ENCODE peak calls at places on chromosomes 6 and 20, in four cellular contexts. L is endothelial cell, N is tibial nerve, P is brain microvascular endothelial cell. X is an unnamed sample.

GRCh38 chr6:88263591-88263990 is 97.4 kb upstream of the CNR1 start:
- DNase-seq in L (no peak), N (no peak), P (no peak), X (no peak)

GRCh38 chr6:163392533-163392932 is 22.0 kb upstream of the QKI start:
- DNase-seq in L (no peak), N (no peak), P (peak), X (peak)

GRCh38 chr6:82786251-82786650 is 279.4 kb downstream of the UBE3D start:
- DNase-seq in L (no peak), N (no peak), P (no peak), X (no peak)

GRCh38 chr6:85126448-85127178 is 323.3 kb upstream of the NT5E start:
- DNase-seq in L (peak), N (peak), P (peak), X (peak)

GRCh38 chr20:9422335-9422734 is 92.1 kb upstream of the LAMP5 start:
- DNase-seq in L (no peak), N (no peak), P (no peak), X (peak)

GRCh38 chr20:13302647-13303425 is 81.8 kb downstream of the ISM1 start:
- DNase-seq in L (peak), N (no peak), P (peak), X (peak)

GRCh38 chr20:50320910-50321796 is 130.5 kb downstream of the CEBPB start:
- DNase-seq in L (peak), N (peak), P (peak), X (peak)

GRCh38 chr20:32289661-32290431 is 12.4 kb downstream of the KIF3B start:
- DNase-seq in L (no peak), N (no peak), P (no peak), X (no peak)

GRCh38 chr6:134177753-134178229 is 125.4 kb upstream of the SLC2A12 start:
- DNase-seq in L (no peak), N (no peak), P (peak), X (no peak)

GRCh38 chr6:150934380-150934779 is 68.9 kb downstream of the MTHFD1L start:
- DNase-seq in L (no peak), N (no peak), P (peak), X (peak)

GRCh38 chr6:129314575-129314974 is 395.4 kb downstream of the ARHGAP18 start:
- DNase-seq in L (no peak), N (no peak), P (no peak), X (no peak)

GRCh38 chr20:23877524-23877923 is 2.0 kb downstream of the CST5 start:
- DNase-seq in L (no peak), N (no peak), P (no peak), X (no peak)

GRCh38 chr6:137403855-137404254 is 90.3 kb downstream of the OLIG3 start:
- DNase-seq in L (no peak), N (no peak), P (no peak), X (no peak)

GRCh38 chr6:72218125-72218524 is 331.8 kb downstream of the RIMS1 start:
- DNase-seq in L (peak), N (no peak), P (peak), X (peak)

GRCh38 chr6:12051861-12052368 is 39.8 kb downstream of the HIVEP1 start:
- DNase-seq in L (no peak), N (no peak), P (no peak), X (peak)

GRCh38 chr6:129110687-129111343 is 227.9 kb downstream of the LAMA2 start:
- DNase-seq in L (no peak), N (no peak), P (no peak), X (no peak)

GRCh38 chr6:56235245-56235644 is 12.1 kb downstream of the COL21A1 start:
- DNase-seq in L (no peak), N (no peak), P (no peak), X (peak)

GRCh38 chr20:2771631-2772080 is 28.8 kb downstream of the CPXM1 start:
- DNase-seq in L (no peak), N (no peak), P (no peak), X (no peak)

GRCh38 chr6:25341923-25342619 is 62.9 kb downstream of the CARMIL1 start:
- DNase-seq in L (no peak), N (no peak), P (no peak), X (no peak)

DNA sequence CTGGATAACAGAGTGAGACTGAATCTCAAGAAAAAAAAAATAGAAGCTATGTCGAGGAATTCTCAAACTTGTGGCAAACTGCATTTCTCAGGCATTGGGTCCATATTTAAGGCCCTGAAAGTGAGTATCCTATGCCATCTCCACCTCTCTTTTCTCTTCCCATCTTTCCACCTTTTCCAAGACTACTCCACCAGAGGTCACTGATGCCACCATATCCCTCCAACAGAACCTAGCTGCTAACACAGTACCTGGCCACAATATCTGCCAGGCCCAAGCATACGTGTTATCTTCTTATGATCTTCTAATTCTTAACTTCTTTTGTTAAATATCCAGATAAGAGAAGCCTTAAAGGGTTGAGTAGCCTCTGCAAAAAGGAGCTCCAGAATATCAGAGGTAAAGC is 8.2 kb upstream of the ADGRF4 start:
- DNase-seq in L (no peak), N (no peak), P (no peak), X (no peak)
- TF ChIP-seq CTCF in L (no peak), N (no peak), P (no peak), X (no peak)

GRCh38 chr6:1687402-1687801 is 77.7 kb downstream of the FOXC1 start:
- DNase-seq in L (no peak), N (no peak), P (no peak), X (no peak)

GRCh38 chr6:1689141-1689540 is 79.4 kb downstream of the FOXC1 start:
- DNase-seq in L (no peak), N (no peak), P (no peak), X (no peak)

GRCh38 chr6:1688396-1688795 is 78.7 kb downstream of the FOXC1 start:
- DNase-seq in L (no peak), N (no peak), P (no peak), X (no peak)

DNA sequence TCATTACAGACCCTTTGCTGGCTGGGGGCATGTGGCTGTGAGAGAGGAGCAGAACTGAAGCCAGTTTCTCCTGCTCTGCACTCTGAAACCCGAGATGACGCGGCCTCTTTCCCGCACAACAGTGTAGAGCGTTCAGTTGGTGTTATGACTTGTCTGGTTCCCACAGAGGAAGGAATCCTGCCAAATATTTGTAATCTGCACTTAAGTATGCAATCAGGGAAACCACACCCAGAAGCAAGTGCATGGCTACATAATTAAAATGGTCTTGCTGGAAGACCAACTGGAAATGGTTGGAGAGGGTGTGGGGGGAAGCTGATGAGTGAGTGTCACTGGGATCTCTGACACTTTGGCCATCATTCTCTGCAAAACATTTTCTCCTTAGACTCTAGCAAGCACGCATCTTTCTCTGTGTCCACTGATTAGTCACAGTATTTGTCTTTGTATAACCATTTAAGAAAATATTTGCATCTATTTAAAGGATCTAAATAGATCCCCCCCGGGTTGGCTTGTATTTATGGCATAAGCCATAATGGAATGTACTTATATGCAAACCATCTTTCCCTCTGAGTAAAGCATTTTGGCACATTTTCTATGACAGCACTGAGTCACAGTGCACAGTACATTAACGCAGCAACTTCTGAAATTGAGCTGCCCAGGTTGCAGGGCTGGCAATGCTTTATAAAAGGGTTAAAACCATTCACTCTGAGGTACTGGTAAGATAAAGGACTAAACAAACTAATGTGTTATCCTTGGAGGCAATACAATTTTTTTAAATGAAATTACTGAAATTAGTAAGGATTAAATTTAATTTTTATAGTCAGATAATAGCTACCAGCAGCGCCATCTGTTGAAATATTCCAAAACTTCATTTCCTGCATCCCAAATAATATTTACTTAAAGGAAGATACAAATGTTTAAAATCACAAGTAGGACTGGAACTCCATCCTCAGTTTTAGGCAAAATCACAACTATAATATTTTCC is 76.7 kb downstream of the FOXC1 start:
- DNase-seq in L (no peak), N (no peak), P (peak), X (peak)
- TF ChIP-seq CTCF in L (peak), N (no peak), P (peak), X (peak)

GRCh38 chr6:2693191-2693590 is 57.5 kb downstream of the MYLK4 start:
- DNase-seq in L (no peak), N (no peak), P (no peak), X (no peak)

GRCh38 chr6:2697291-2697690 is 53.4 kb downstream of the MYLK4 start:
- DNase-seq in L (no peak), N (no peak), P (no peak), X (no peak)

GRCh38 chr6:2695464-2696095 is 55.1 kb downstream of the MYLK4 start:
- DNase-seq in L (no peak), N (no peak), P (no peak), X (peak)
- TF ChIP-seq CTCF in L (no peak), N (no peak), P (peak), X (peak)

GRCh38 chr20:41607791-41608190 is 10.4 kb downstream of the CHD6 start:
- DNase-seq in L (no peak), N (no peak), P (no peak), X (no peak)

GRCh38 chr20:41601742-41602141 is 16.4 kb downstream of the CHD6 start:
- DNase-seq in L (no peak), N (no peak), P (no peak), X (no peak)

GRCh38 chr20:41599699-41600104 is 18.5 kb downstream of the CHD6 start:
- DNase-seq in L (no peak), N (no peak), P (no peak), X (no peak)

GRCh38 chr20:41600926-41601631 is 17.1 kb downstream of the CHD6 start:
- DNase-seq in L (no peak), N (no peak), P (no peak), X (no peak)

DNA sequence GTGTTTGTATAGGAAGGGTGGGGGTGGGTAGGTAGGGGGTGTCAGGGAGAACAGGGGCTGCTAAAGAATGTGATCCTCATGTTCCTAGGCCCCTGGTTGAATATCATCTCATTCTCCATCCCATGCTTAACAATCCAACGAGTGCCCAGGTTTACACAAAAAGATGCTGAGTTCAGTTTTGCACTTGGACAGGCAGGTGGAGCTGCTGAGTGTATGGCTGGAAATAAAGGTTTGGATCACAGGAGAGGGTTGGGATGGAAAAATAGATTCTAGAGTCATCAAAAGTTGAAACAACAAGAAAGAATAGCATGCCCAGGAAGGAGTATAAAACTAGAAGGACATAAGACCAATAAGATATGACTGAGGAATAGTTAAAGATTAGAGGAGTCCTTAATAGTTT is 14.2 kb downstream of the CHD6 start:
- DNase-seq in L (no peak), N (no peak), P (no peak), X (no peak)
- TF ChIP-seq CTCF in L (no peak), N (no peak), P (peak), X (no peak)

GRCh38 chr6:16540804-16541752 is 220.2 kb downstream of the ATXN1 start:
- DNase-seq in L (no peak), N (peak), P (no peak), X (no peak)
- TF ChIP-seq CTCF in L (no peak), N (no peak), P (peak), X (peak)